ENCODE peak calls at places on chromosomes 12 and 14, in ten cellular contexts. One of them, this sample, is unnamed.

GRCh38 chr14:67934087-67934486 is 114.5 kb downstream of the RAD51B start:
- DNase-seq in neural progenitor cell: peak
- DNase-seq in CD4-positive, CD25-positive, alpha-beta regulatory T cell: peak
- DNase-seq in hepatocyte: peak
- DNase-seq in A549: peak
- DNase-seq in fibroblast of pulmonary artery: peak
- DNase-seq in transverse colon: peak
- DNase-seq in tibial artery: no peak
- DNase-seq in stomach: no peak
- DNase-seq in dorsolateral prefrontal cortex: no peak
- DNase-seq in this sample: peak

GRCh38 chr12:122190842-122191668 is 8.1 kb downstream of the LRRC43 start:
- DNase-seq in neural progenitor cell: peak
- DNase-seq in CD4-positive, CD25-positive, alpha-beta regulatory T cell: peak
- DNase-seq in hepatocyte: peak
- DNase-seq in A549: peak
- DNase-seq in fibroblast of pulmonary artery: peak
- DNase-seq in transverse colon: peak
- DNase-seq in tibial artery: no peak
- DNase-seq in stomach: peak
- DNase-seq in dorsolateral prefrontal cortex: no peak
- DNase-seq in this sample: peak

GRCh38 chr12:9674226-9674590 is 4.7 kb downstream of the CLEC2D start:
- DNase-seq in neural progenitor cell: no peak
- DNase-seq in CD4-positive, CD25-positive, alpha-beta regulatory T cell: peak
- DNase-seq in hepatocyte: no peak
- DNase-seq in A549: no peak
- DNase-seq in fibroblast of pulmonary artery: no peak
- DNase-seq in transverse colon: peak
- DNase-seq in tibial artery: no peak
- DNase-seq in stomach: no peak
- DNase-seq in dorsolateral prefrontal cortex: no peak
- DNase-seq in this sample: no peak

GRCh38 chr14:57502581-57503254 is 9.1 kb upstream of the CCDC198 start:
- DNase-seq in neural progenitor cell: no peak
- DNase-seq in CD4-positive, CD25-positive, alpha-beta regulatory T cell: no peak
- DNase-seq in hepatocyte: peak
- DNase-seq in A549: no peak
- DNase-seq in fibroblast of pulmonary artery: peak
- DNase-seq in transverse colon: no peak
- DNase-seq in tibial artery: no peak
- DNase-seq in stomach: no peak
- DNase-seq in dorsolateral prefrontal cortex: no peak
- DNase-seq in this sample: no peak

GRCh38 chr14:22596354-22596879 is 1.7 kb upstream of the ABHD4 start:
- DNase-seq in neural progenitor cell: no peak
- DNase-seq in CD4-positive, CD25-positive, alpha-beta regulatory T cell: no peak
- DNase-seq in hepatocyte: no peak
- DNase-seq in A549: no peak
- DNase-seq in fibroblast of pulmonary artery: no peak
- DNase-seq in transverse colon: no peak
- DNase-seq in tibial artery: no peak
- DNase-seq in stomach: no peak
- DNase-seq in dorsolateral prefrontal cortex: no peak
- DNase-seq in this sample: no peak

GRCh38 chr14:43938588-43939281 is 568.3 kb downstream of the FSCB start:
- DNase-seq in neural progenitor cell: no peak
- DNase-seq in CD4-positive, CD25-positive, alpha-beta regulatory T cell: no peak
- DNase-seq in hepatocyte: no peak
- DNase-seq in A549: no peak
- DNase-seq in fibroblast of pulmonary artery: no peak
- DNase-seq in transverse colon: no peak
- DNase-seq in tibial artery: no peak
- DNase-seq in stomach: no peak
- DNase-seq in dorsolateral prefrontal cortex: no peak
- DNase-seq in this sample: no peak

GRCh38 chr14:105148604-105149145 is 19.9 kb downstream of the JAG2 start:
- DNase-seq in neural progenitor cell: no peak
- DNase-seq in CD4-positive, CD25-positive, alpha-beta regulatory T cell: no peak
- DNase-seq in hepatocyte: no peak
- DNase-seq in A549: no peak
- DNase-seq in fibroblast of pulmonary artery: no peak
- DNase-seq in transverse colon: no peak
- DNase-seq in tibial artery: no peak
- DNase-seq in stomach: no peak
- DNase-seq in dorsolateral prefrontal cortex: no peak
- DNase-seq in this sample: no peak

GRCh38 chr12:104276192-104277131 is 27.1 kb upstream of the EID3 start:
- DNase-seq in neural progenitor cell: no peak
- DNase-seq in CD4-positive, CD25-positive, alpha-beta regulatory T cell: no peak
- DNase-seq in hepatocyte: no peak
- DNase-seq in A549: no peak
- DNase-seq in fibroblast of pulmonary artery: no peak
- DNase-seq in transverse colon: no peak
- DNase-seq in tibial artery: no peak
- DNase-seq in stomach: no peak
- DNase-seq in dorsolateral prefrontal cortex: no peak
- DNase-seq in this sample: no peak

GRCh38 chr12:96141216-96141944 is 52.8 kb upstream of the ELK3 start:
- DNase-seq in neural progenitor cell: no peak
- DNase-seq in CD4-positive, CD25-positive, alpha-beta regulatory T cell: no peak
- DNase-seq in hepatocyte: peak
- DNase-seq in A549: no peak
- DNase-seq in fibroblast of pulmonary artery: peak
- DNase-seq in transverse colon: no peak
- DNase-seq in tibial artery: no peak
- DNase-seq in stomach: no peak
- DNase-seq in dorsolateral prefrontal cortex: no peak
- DNase-seq in this sample: no peak

GRCh38 chr12:96146747-96147146 is 47.4 kb upstream of the ELK3 start:
- DNase-seq in neural progenitor cell: no peak
- DNase-seq in CD4-positive, CD25-positive, alpha-beta regulatory T cell: no peak
- DNase-seq in hepatocyte: no peak
- DNase-seq in A549: no peak
- DNase-seq in fibroblast of pulmonary artery: no peak
- DNase-seq in transverse colon: no peak
- DNase-seq in tibial artery: no peak
- DNase-seq in stomach: no peak
- DNase-seq in dorsolateral prefrontal cortex: no peak
- DNase-seq in this sample: no peak

GRCh38 chr12:96143392-96143791 is 50.8 kb upstream of the ELK3 start:
- DNase-seq in neural progenitor cell: no peak
- DNase-seq in CD4-positive, CD25-positive, alpha-beta regulatory T cell: no peak
- DNase-seq in hepatocyte: no peak
- DNase-seq in A549: no peak
- DNase-seq in fibroblast of pulmonary artery: no peak
- DNase-seq in transverse colon: no peak
- DNase-seq in tibial artery: no peak
- DNase-seq in stomach: no peak
- DNase-seq in dorsolateral prefrontal cortex: no peak
- DNase-seq in this sample: no peak

GRCh38 chr12:96140110-96140509 is 54.1 kb upstream of the ELK3 start:
- DNase-seq in neural progenitor cell: no peak
- DNase-seq in CD4-positive, CD25-positive, alpha-beta regulatory T cell: no peak
- DNase-seq in hepatocyte: peak
- DNase-seq in A549: no peak
- DNase-seq in fibroblast of pulmonary artery: peak
- DNase-seq in transverse colon: no peak
- DNase-seq in tibial artery: no peak
- DNase-seq in stomach: no peak
- DNase-seq in dorsolateral prefrontal cortex: no peak
- DNase-seq in this sample: no peak

DNA sequence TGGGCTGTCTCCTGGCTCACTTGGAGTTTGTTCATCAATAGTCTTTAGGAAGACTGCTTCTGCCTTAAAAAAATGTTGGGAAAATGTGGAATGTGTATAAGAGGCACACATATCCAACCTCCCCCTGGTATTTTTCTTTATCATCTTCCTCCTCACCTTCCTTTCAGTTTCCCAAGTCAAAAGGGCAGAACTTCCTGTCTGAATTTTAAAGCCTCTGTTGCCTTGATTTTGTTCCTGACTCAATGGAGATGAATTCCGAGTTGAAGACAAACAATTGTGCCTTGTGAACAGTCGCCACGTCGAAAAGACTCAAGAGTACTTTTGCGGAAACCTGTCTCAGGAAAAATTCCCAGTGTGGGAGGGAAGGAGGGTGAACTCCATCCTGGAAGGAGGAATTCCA is 50.3 kb upstream of the ELK3 start:
- DNase-seq in neural progenitor cell: no peak
- DNase-seq in CD4-positive, CD25-positive, alpha-beta regulatory T cell: no peak
- DNase-seq in hepatocyte: no peak
- DNase-seq in A549: no peak
- DNase-seq in fibroblast of pulmonary artery: no peak
- DNase-seq in transverse colon: no peak
- DNase-seq in tibial artery: no peak
- DNase-seq in stomach: no peak
- DNase-seq in dorsolateral prefrontal cortex: no peak
- DNase-seq in this sample: no peak
- H3K4me3 ChIP-seq in neural progenitor cell: no peak
- H3K4me3 ChIP-seq in CD4-positive, CD25-positive, alpha-beta regulatory T cell: peak
- H3K4me3 ChIP-seq in hepatocyte: no peak
- H3K4me3 ChIP-seq in A549: no peak
- H3K4me3 ChIP-seq in fibroblast of pulmonary artery: no peak
- H3K4me3 ChIP-seq in transverse colon: no peak
- H3K4me3 ChIP-seq in tibial artery: no peak
- H3K4me3 ChIP-seq in stomach: no peak
- H3K4me3 ChIP-seq in dorsolateral prefrontal cortex: no peak
- H3K4me3 ChIP-seq in this sample: no peak

GRCh38 chr12:105382771-105383632 is 52.5 kb downstream of the C12orf75 start:
- DNase-seq in neural progenitor cell: peak
- DNase-seq in CD4-positive, CD25-positive, alpha-beta regulatory T cell: peak
- DNase-seq in hepatocyte: peak
- DNase-seq in A549: peak
- DNase-seq in fibroblast of pulmonary artery: peak
- DNase-seq in transverse colon: no peak
- DNase-seq in tibial artery: no peak
- DNase-seq in stomach: no peak
- DNase-seq in dorsolateral prefrontal cortex: no peak
- DNase-seq in this sample: no peak
- H3K4me3 ChIP-seq in neural progenitor cell: no peak
- H3K4me3 ChIP-seq in CD4-positive, CD25-positive, alpha-beta regulatory T cell: no peak
- H3K4me3 ChIP-seq in hepatocyte: no peak
- H3K4me3 ChIP-seq in A549: peak
- H3K4me3 ChIP-seq in fibroblast of pulmonary artery: peak
- H3K4me3 ChIP-seq in transverse colon: no peak
- H3K4me3 ChIP-seq in tibial artery: peak
- H3K4me3 ChIP-seq in stomach: peak
- H3K4me3 ChIP-seq in dorsolateral prefrontal cortex: peak
- H3K4me3 ChIP-seq in this sample: peak

GRCh38 chr12:3251691-3252090 is 174.5 kb downstream of the TSPAN9 start:
- DNase-seq in neural progenitor cell: no peak
- DNase-seq in CD4-positive, CD25-positive, alpha-beta regulatory T cell: no peak
- DNase-seq in hepatocyte: no peak
- DNase-seq in A549: no peak
- DNase-seq in fibroblast of pulmonary artery: no peak
- DNase-seq in transverse colon: no peak
- DNase-seq in tibial artery: peak
- DNase-seq in stomach: no peak
- DNase-seq in dorsolateral prefrontal cortex: no peak
- DNase-seq in this sample: no peak

GRCh38 chr12:3250576-3250975 is 173.4 kb downstream of the TSPAN9 start:
- DNase-seq in neural progenitor cell: no peak
- DNase-seq in CD4-positive, CD25-positive, alpha-beta regulatory T cell: no peak
- DNase-seq in hepatocyte: no peak
- DNase-seq in A549: no peak
- DNase-seq in fibroblast of pulmonary artery: no peak
- DNase-seq in transverse colon: no peak
- DNase-seq in tibial artery: peak
- DNase-seq in stomach: no peak
- DNase-seq in dorsolateral prefrontal cortex: no peak
- DNase-seq in this sample: no peak

GRCh38 chr12:3251067-3251466 is 173.9 kb downstream of the TSPAN9 start:
- DNase-seq in neural progenitor cell: no peak
- DNase-seq in CD4-positive, CD25-positive, alpha-beta regulatory T cell: no peak
- DNase-seq in hepatocyte: no peak
- DNase-seq in A549: no peak
- DNase-seq in fibroblast of pulmonary artery: no peak
- DNase-seq in transverse colon: no peak
- DNase-seq in tibial artery: no peak
- DNase-seq in stomach: no peak
- DNase-seq in dorsolateral prefrontal cortex: no peak
- DNase-seq in this sample: no peak

GRCh38 chr12:3253682-3254275 is 176.6 kb downstream of the TSPAN9 start:
- DNase-seq in neural progenitor cell: no peak
- DNase-seq in CD4-positive, CD25-positive, alpha-beta regulatory T cell: no peak
- DNase-seq in hepatocyte: no peak
- DNase-seq in A549: no peak
- DNase-seq in fibroblast of pulmonary artery: no peak
- DNase-seq in transverse colon: no peak
- DNase-seq in tibial artery: no peak
- DNase-seq in stomach: no peak
- DNase-seq in dorsolateral prefrontal cortex: no peak
- DNase-seq in this sample: no peak

DNA sequence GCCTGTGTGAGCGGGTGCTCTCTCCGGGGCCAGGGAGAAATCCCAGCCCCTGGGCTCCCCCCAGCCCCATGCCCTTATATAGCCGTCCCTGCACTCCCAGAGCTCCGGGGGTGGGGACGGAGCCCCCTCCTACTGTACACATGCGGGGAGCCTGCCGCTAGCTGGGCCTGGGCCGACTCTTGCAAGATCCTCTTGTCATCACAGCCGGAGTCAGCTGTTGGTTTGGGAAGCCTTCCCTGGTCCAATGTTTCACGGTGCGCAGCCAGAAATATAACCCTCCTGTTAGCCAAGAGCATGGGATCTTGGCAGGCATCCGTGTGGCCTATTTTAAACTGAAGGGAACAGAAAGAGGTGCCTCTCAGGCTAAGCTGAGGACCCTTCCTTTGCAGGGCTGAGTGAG is 175.2 kb downstream of the TSPAN9 start:
- DNase-seq in neural progenitor cell: no peak
- DNase-seq in CD4-positive, CD25-positive, alpha-beta regulatory T cell: no peak
- DNase-seq in hepatocyte: peak
- DNase-seq in A549: no peak
- DNase-seq in fibroblast of pulmonary artery: peak
- DNase-seq in transverse colon: peak
- DNase-seq in tibial artery: peak
- DNase-seq in stomach: peak
- DNase-seq in dorsolateral prefrontal cortex: peak
- DNase-seq in this sample: no peak
- H3K4me3 ChIP-seq in neural progenitor cell: no peak
- H3K4me3 ChIP-seq in CD4-positive, CD25-positive, alpha-beta regulatory T cell: no peak
- H3K4me3 ChIP-seq in hepatocyte: no peak
- H3K4me3 ChIP-seq in A549: no peak
- H3K4me3 ChIP-seq in fibroblast of pulmonary artery: no peak
- H3K4me3 ChIP-seq in transverse colon: no peak
- H3K4me3 ChIP-seq in tibial artery: no peak
- H3K4me3 ChIP-seq in stomach: no peak
- H3K4me3 ChIP-seq in dorsolateral prefrontal cortex: no peak
- H3K4me3 ChIP-seq in this sample: no peak

GRCh38 chr12:123388218-123388947 is 4.5 kb downstream of the KMT5A start:
- DNase-seq in neural progenitor cell: peak
- DNase-seq in CD4-positive, CD25-positive, alpha-beta regulatory T cell: peak
- DNase-seq in hepatocyte: peak
- DNase-seq in A549: peak
- DNase-seq in fibroblast of pulmonary artery: peak
- DNase-seq in transverse colon: peak
- DNase-seq in tibial artery: peak
- DNase-seq in stomach: peak
- DNase-seq in dorsolateral prefrontal cortex: peak
- DNase-seq in this sample: peak

GRCh38 chr12:123389560-123390351 is 5.8 kb downstream of the KMT5A start:
- DNase-seq in neural progenitor cell: peak
- DNase-seq in CD4-positive, CD25-positive, alpha-beta regulatory T cell: no peak
- DNase-seq in hepatocyte: peak
- DNase-seq in A549: peak
- DNase-seq in fibroblast of pulmonary artery: no peak
- DNase-seq in transverse colon: peak
- DNase-seq in tibial artery: peak
- DNase-seq in stomach: peak
- DNase-seq in dorsolateral prefrontal cortex: no peak
- DNase-seq in this sample: peak

GRCh38 chr12:123387508-123388217 is 3.7 kb downstream of the KMT5A start:
- DNase-seq in neural progenitor cell: no peak
- DNase-seq in CD4-positive, CD25-positive, alpha-beta regulatory T cell: no peak
- DNase-seq in hepatocyte: no peak
- DNase-seq in A549: no peak
- DNase-seq in fibroblast of pulmonary artery: no peak
- DNase-seq in transverse colon: no peak
- DNase-seq in tibial artery: no peak
- DNase-seq in stomach: no peak
- DNase-seq in dorsolateral prefrontal cortex: no peak
- DNase-seq in this sample: peak

GRCh38 chr12:123390415-123391093 is 6.6 kb downstream of the KMT5A start:
- DNase-seq in neural progenitor cell: no peak
- DNase-seq in CD4-positive, CD25-positive, alpha-beta regulatory T cell: no peak
- DNase-seq in hepatocyte: no peak
- DNase-seq in A549: no peak
- DNase-seq in fibroblast of pulmonary artery: no peak
- DNase-seq in transverse colon: no peak
- DNase-seq in tibial artery: no peak
- DNase-seq in stomach: no peak
- DNase-seq in dorsolateral prefrontal cortex: no peak
- DNase-seq in this sample: no peak

GRCh38 chr12:123388948-123389559 is 5.1 kb downstream of the KMT5A start:
- DNase-seq in neural progenitor cell: no peak
- DNase-seq in CD4-positive, CD25-positive, alpha-beta regulatory T cell: no peak
- DNase-seq in hepatocyte: no peak
- DNase-seq in A549: no peak
- DNase-seq in fibroblast of pulmonary artery: no peak
- DNase-seq in transverse colon: no peak
- DNase-seq in tibial artery: no peak
- DNase-seq in stomach: no peak
- DNase-seq in dorsolateral prefrontal cortex: no peak
- DNase-seq in this sample: no peak
- H3K4me3 ChIP-seq in neural progenitor cell: peak
- H3K4me3 ChIP-seq in CD4-positive, CD25-positive, alpha-beta regulatory T cell: no peak
- H3K4me3 ChIP-seq in hepatocyte: peak
- H3K4me3 ChIP-seq in A549: peak
- H3K4me3 ChIP-seq in fibroblast of pulmonary artery: peak
- H3K4me3 ChIP-seq in transverse colon: peak
- H3K4me3 ChIP-seq in tibial artery: peak
- H3K4me3 ChIP-seq in stomach: peak
- H3K4me3 ChIP-seq in dorsolateral prefrontal cortex: peak
- H3K4me3 ChIP-seq in this sample: peak